ENCODE peak calls at places on chromosomes 5 and 9, in seven cellular contexts. O is colonic mucosa, J is upper lobe of right lung, I is Peyer's patch, E is right lobe of liver, W is GM23338, S is lung. Y is an unnamed sample.

GRCh38 chr5:129973716-129974426 is 69.6 kb downstream of the CHSY3 start:
- DNase-seq in O (no peak), J (no peak), I (no peak), E (no peak), W (no peak), S (no peak), Y (no peak)

GRCh38 chr5:58933891-58934628 is 351.2 kb downstream of the RAB3C start:
- DNase-seq in O (no peak), J (no peak), I (no peak), E (no peak), W (no peak), S (no peak), Y (no peak)

GRCh38 chr9:115208503-115208902 is 90.5 kb upstream of the TNC start:
- DNase-seq in O (no peak), J (no peak), I (no peak), E (no peak), W (no peak), S (no peak), Y (no peak)

GRCh38 chr9:36893148-36893547 is 140.9 kb downstream of the PAX5 start:
- DNase-seq in O (no peak), J (no peak), I (no peak), E (no peak), W (no peak), S (no peak), Y (peak; percentile 53)

GRCh38 chr5:177133845-177134652 is 476 bp downstream of the NSD1 start:
- DNase-seq in O (peak; percentile 41), J (peak; percentile 82), I (no peak), E (peak; percentile 73), W (peak; percentile 81), S (peak; percentile 45), Y (peak; percentile 80)

GRCh38 chr5:115379622-115380344 is 83.3 kb upstream of the CCDC112 start:
- DNase-seq in O (peak; percentile 58), J (no peak), I (no peak), E (no peak), W (no peak), S (no peak), Y (no peak)

GRCh38 chr9:13447551-13448422 is 168.3 kb upstream of the MPDZ start:
- DNase-seq in O (no peak), J (no peak), I (no peak), E (no peak), W (no peak), S (no peak), Y (no peak)

GRCh38 chr9:135183538-135184153 is 96.2 kb downstream of the OLFM1 start:
- DNase-seq in O (no peak), J (no peak), I (no peak), E (no peak), W (no peak), S (no peak), Y (no peak)

GRCh38 chr5:5039918-5040317 is 100.2 kb upstream of the ADAMTS16 start:
- DNase-seq in O (no peak), J (no peak), I (no peak), E (no peak), W (no peak), S (no peak), Y (no peak)

GRCh38 chr9:134282138-134282650 is 44.1 kb upstream of the RXRA start:
- DNase-seq in O (no peak), J (no peak), I (no peak), E (no peak), W (no peak), S (no peak), Y (no peak)

GRCh38 chr9:21331676-21332402 is 3.4 kb downstream of the KLHL9 start:
- DNase-seq in O (no peak), J (no peak), I (no peak), E (no peak), W (no peak), S (no peak), Y (no peak)

GRCh38 chr9:92506184-92506857 is 24.0 kb upstream of the ASPN start:
- DNase-seq in O (no peak), J (no peak), I (no peak), E (no peak), W (no peak), S (no peak), Y (peak; percentile 75)

GRCh38 chr5:125481506-125482455 is 735.3 kb upstream of the ZNF608 start:
- DNase-seq in O (no peak), J (no peak), I (no peak), E (no peak), W (no peak), S (no peak), Y (no peak)

GRCh38 chr5:153641183-153641688 is 150.8 kb downstream of the GRIA1 start:
- DNase-seq in O (no peak), J (no peak), I (no peak), E (no peak), W (no peak), S (no peak), Y (no peak)

GRCh38 chr5:82664711-82665110 is 386.6 kb upstream of the RPS23 start:
- DNase-seq in O (no peak), J (no peak), I (no peak), E (no peak), W (no peak), S (no peak), Y (no peak)

GRCh38 chr5:124575731-124576130 is 170.7 kb downstream of the ZNF608 start:
- DNase-seq in O (no peak), J (no peak), I (no peak), E (no peak), W (no peak), S (no peak), Y (no peak)

GRCh38 chr5:153187503-153187902 is 303.0 kb upstream of the GRIA1 start:
- DNase-seq in O (no peak), J (no peak), I (no peak), E (no peak), W (no peak), S (no peak), Y (no peak)

DNA sequence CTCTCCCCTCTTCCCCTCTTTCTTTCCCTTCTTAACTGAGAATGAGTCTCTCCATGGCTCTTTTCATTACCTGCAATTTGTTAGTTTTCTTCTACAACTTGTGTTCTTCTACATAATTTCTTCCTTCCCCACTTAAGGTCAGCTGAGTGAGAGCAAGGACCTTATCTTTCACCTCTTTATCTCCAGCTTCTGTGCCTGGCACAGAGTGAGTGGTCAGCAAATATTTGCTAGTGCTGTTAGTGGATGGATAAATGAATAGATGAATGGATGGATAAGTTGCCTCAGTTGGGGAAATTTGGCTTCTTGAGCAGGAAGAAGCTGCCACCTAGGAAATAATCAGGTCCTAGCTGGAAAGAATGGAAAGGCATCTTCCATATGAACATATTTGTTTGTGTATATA is 44.6 kb upstream of the PPARGC1B start:
- DNase-seq in O (no peak), J (no peak), I (no peak), E (no peak), W (no peak), S (no peak), Y (no peak)
- H3K27me3 ChIP-seq in O (no peaks in the 10 kb centered on the region), J (no peaks in the 10 kb centered on the region), I (no peaks in the 10 kb centered on the region), E (no peaks in the 10 kb centered on the region), W (no peaks in the 10 kb centered on the region), S (no peaks in the 10 kb centered on the region), Y (no peaks in the 10 kb centered on the region)

DNA sequence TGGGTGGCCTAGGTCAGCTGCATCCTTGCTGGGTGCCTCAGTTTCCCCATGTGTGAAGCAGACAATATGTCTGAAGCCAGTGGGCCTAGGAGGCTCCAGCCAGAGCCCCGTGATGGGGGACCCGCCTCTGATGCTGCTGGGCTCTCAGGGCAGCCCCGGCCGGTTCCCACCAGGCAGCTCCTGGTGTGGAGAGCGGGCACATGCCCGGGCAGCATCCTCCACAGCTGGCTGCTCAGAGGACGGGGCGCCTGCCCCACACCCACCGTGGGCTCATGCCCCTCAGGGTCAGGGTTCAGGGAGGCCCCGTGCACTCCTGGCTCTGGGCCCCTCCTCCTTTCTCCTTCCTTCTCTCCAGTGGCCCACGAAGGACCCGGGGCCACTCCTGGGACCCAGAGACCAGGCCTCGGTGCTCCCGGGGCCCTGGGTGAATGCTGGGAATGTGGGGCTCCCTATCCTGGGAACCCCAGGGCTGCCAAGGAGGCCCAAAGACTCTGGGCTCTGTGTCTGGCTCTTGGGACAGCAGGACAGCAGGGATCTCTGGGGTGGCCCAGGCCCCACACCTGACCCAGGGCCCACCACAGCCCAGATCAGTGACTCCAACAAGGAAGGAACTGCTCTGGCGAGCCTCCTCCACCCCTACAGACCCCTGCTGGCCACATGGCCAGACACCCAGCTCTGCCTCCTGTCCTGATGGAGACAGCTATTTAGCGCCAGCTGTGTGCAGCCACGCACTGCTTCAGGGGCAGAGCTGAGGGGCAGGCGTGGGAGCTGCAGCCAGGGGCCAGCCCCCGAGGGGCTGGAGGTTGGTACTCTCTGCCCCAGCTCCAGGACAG is 39.5 kb upstream of the EGFL7 start:
- DNase-seq in O (no peak), J (no peak), I (no peak), E (no peak), W (no peak), S (no peak), Y (no peak)
- H3K4me1 ChIP-seq in O (peaks cover 43% of the 10 kb centered on the region), J (peaks cover 60% of the 10 kb centered on the region), I (peaks cover 23% of the 10 kb centered on the region), E (peaks cover 69% of the 10 kb centered on the region), W (no peaks in the 10 kb centered on the region), S (no peaks in the 10 kb centered on the region), Y (peaks cover 21% of the 10 kb centered on the region)

DNA sequence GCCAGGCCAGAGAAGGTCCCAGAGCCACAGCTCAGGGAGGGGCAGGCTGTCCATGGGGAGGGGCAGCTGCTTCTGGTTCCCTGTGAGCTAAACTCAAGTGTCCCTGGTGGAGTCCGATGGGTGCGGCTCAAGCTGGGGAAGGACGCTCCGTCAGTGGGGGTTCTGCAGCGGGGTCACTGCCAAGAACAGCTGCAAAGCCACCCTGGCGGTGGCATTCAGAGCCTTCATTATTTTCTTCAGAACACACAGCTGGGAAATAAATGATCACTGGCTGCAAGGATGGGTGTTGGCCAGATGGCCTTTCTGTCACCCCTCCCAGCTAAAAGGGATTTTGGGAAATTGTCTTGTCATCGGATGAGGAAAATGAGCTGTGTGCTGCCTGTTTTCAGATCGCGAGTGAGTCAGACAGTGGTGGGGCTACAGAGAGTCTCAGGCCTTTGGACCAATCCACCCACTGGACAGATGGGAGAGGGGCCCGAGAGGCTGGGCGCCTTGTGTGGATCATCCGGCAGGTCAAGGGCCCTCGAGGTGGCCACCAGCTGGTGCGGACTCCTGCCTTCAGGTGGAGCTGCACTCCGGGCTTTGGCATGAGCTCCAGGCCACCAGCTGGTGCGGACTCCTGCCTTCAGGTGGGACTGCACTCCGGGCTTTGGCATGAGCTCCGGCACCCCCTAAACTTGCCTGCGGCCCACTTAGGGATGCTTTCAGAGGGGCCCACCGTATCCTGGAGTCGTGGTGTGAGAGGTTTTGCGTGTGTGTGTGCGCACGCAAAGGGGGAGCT is 17.9 kb upstream of the GFPT2 start:
- DNase-seq in O (no peak), J (no peak), I (no peak), E (no peak), W (peak; percentile 44), S (no peak), Y (no peak)
- TF ChIP-seq CTCF in O (no peak), J (no peak), I (no peak), E (no peak), W (peak; percentile 47), S (no peak), Y (no peak)

GRCh38 chr5:178554311-178554710 is 35.9 kb downstream of the COL23A1 start:
- DNase-seq in O (no peak), J (peak; percentile 29), I (no peak), E (no peak), W (no peak), S (no peak), Y (no peak)

GRCh38 chr5:178551468-178551867 is 38.7 kb downstream of the COL23A1 start:
- DNase-seq in O (no peak), J (no peak), I (no peak), E (no peak), W (no peak), S (no peak), Y (no peak)

GRCh38 chr5:178553517-178553916 is 36.7 kb downstream of the COL23A1 start:
- DNase-seq in O (no peak), J (no peak), I (no peak), E (no peak), W (no peak), S (no peak), Y (peak; percentile 89)

GRCh38 chr5:178555771-178556211 is 34.4 kb downstream of the COL23A1 start:
- DNase-seq in O (no peak), J (peak; percentile 32), I (no peak), E (no peak), W (peak; percentile 85), S (no peak), Y (no peak)

GRCh38 chr5:178555005-178555404 is 35.2 kb downstream of the COL23A1 start:
- DNase-seq in O (no peak), J (no peak), I (no peak), E (no peak), W (no peak), S (no peak), Y (no peak)
- H3K27me3 ChIP-seq in O (no peaks in the 10 kb centered on the region), J (no peaks in the 10 kb centered on the region), I (no peaks in the 10 kb centered on the region), E (no peaks in the 10 kb centered on the region), W (no peaks in the 10 kb centered on the region), S (no peaks in the 10 kb centered on the region), Y (no peaks in the 10 kb centered on the region)

Y was measured in sigmoid colon.